ENCODE peak calls at places on chromosomes 12 and 14, in eight cellular contexts. One of them, this sample, is unnamed.

GRCh38 chr12:94148841-94149780 is 734 bp downstream of the PLXNC1 start:
- DNase-seq in T-helper 1 cell: peak
- DNase-seq in CD8-positive, alpha-beta memory T cell: peak
- DNase-seq in heart left ventricle: no peak
- DNase-seq in ureter: no peak
- DNase-seq in H4: no peak
- DNase-seq in globus pallidus: peak
- DNase-seq in Calu3: peak
- DNase-seq in this sample: peak

GRCh38 chr14:102154121-102154520 is 14.4 kb downstream of the WDR20 start:
- DNase-seq in T-helper 1 cell: no peak
- DNase-seq in CD8-positive, alpha-beta memory T cell: no peak
- DNase-seq in heart left ventricle: no peak
- DNase-seq in ureter: no peak
- DNase-seq in H4: no peak
- DNase-seq in globus pallidus: no peak
- DNase-seq in Calu3: no peak
- DNase-seq in this sample: no peak

GRCh38 chr14:50530794-50531193 is 1.6 kb downstream of the MAP4K5 start:
- DNase-seq in T-helper 1 cell: no peak
- DNase-seq in CD8-positive, alpha-beta memory T cell: no peak
- DNase-seq in heart left ventricle: no peak
- DNase-seq in ureter: no peak
- DNase-seq in H4: no peak
- DNase-seq in globus pallidus: no peak
- DNase-seq in Calu3: no peak
- DNase-seq in this sample: no peak

GRCh38 chr12:46964496-46965098 is 114.8 kb upstream of the PCED1B start:
- DNase-seq in T-helper 1 cell: no peak
- DNase-seq in CD8-positive, alpha-beta memory T cell: no peak
- DNase-seq in heart left ventricle: no peak
- DNase-seq in ureter: no peak
- DNase-seq in H4: peak
- DNase-seq in globus pallidus: no peak
- DNase-seq in Calu3: no peak
- DNase-seq in this sample: no peak

GRCh38 chr12:68042212-68042699 is 53.0 kb downstream of the IFNG-AS1 start:
- DNase-seq in T-helper 1 cell: no peak
- DNase-seq in CD8-positive, alpha-beta memory T cell: no peak
- DNase-seq in heart left ventricle: no peak
- DNase-seq in ureter: no peak
- DNase-seq in H4: peak
- DNase-seq in globus pallidus: no peak
- DNase-seq in Calu3: no peak
- DNase-seq in this sample: peak

GRCh38 chr12:95118138-95118787 is 44.8 kb upstream of the NR2C1 start:
- DNase-seq in T-helper 1 cell: no peak
- DNase-seq in CD8-positive, alpha-beta memory T cell: no peak
- DNase-seq in heart left ventricle: no peak
- DNase-seq in ureter: no peak
- DNase-seq in H4: no peak
- DNase-seq in globus pallidus: no peak
- DNase-seq in Calu3: peak
- DNase-seq in this sample: no peak

GRCh38 chr12:117119592-117120198 is 20.5 kb upstream of the TESC start:
- DNase-seq in T-helper 1 cell: no peak
- DNase-seq in CD8-positive, alpha-beta memory T cell: no peak
- DNase-seq in heart left ventricle: no peak
- DNase-seq in ureter: no peak
- DNase-seq in H4: peak
- DNase-seq in globus pallidus: no peak
- DNase-seq in Calu3: peak
- DNase-seq in this sample: peak

GRCh38 chr14:96270565-96271420 is 14.8 kb downstream of the BDKRB1 start:
- DNase-seq in T-helper 1 cell: no peak
- DNase-seq in CD8-positive, alpha-beta memory T cell: no peak
- DNase-seq in heart left ventricle: no peak
- DNase-seq in ureter: no peak
- DNase-seq in H4: no peak
- DNase-seq in globus pallidus: no peak
- DNase-seq in Calu3: no peak
- DNase-seq in this sample: no peak

GRCh38 chr12:95836630-95837239 is 22.0 kb upstream of the SNRPF start:
- DNase-seq in T-helper 1 cell: no peak
- DNase-seq in CD8-positive, alpha-beta memory T cell: no peak
- DNase-seq in heart left ventricle: no peak
- DNase-seq in ureter: no peak
- DNase-seq in H4: peak
- DNase-seq in globus pallidus: no peak
- DNase-seq in Calu3: no peak
- DNase-seq in this sample: no peak

GRCh38 chr14:106802413-106803364 is 1276.3 kb downstream of the TMEM121 start:
- DNase-seq in T-helper 1 cell: no peak
- DNase-seq in CD8-positive, alpha-beta memory T cell: no peak
- DNase-seq in heart left ventricle: no peak
- DNase-seq in ureter: no peak
- DNase-seq in H4: no peak
- DNase-seq in globus pallidus: no peak
- DNase-seq in Calu3: peak
- DNase-seq in this sample: no peak

GRCh38 chr12:1185460-1186182 is 194.6 kb downstream of the ERC1 start:
- DNase-seq in T-helper 1 cell: no peak
- DNase-seq in CD8-positive, alpha-beta memory T cell: no peak
- DNase-seq in heart left ventricle: no peak
- DNase-seq in ureter: no peak
- DNase-seq in H4: no peak
- DNase-seq in globus pallidus: no peak
- DNase-seq in Calu3: no peak
- DNase-seq in this sample: no peak

GRCh38 chr12:71846322-71846940 is 6.9 kb downstream of the TBC1D15 start:
- DNase-seq in T-helper 1 cell: no peak
- DNase-seq in CD8-positive, alpha-beta memory T cell: no peak
- DNase-seq in heart left ventricle: no peak
- DNase-seq in ureter: no peak
- DNase-seq in H4: peak
- DNase-seq in globus pallidus: no peak
- DNase-seq in Calu3: peak
- DNase-seq in this sample: peak

GRCh38 chr14:90397401-90398314 is 829 bp downstream of the CALM1 start:
- DNase-seq in T-helper 1 cell: peak
- DNase-seq in CD8-positive, alpha-beta memory T cell: peak
- DNase-seq in heart left ventricle: peak
- DNase-seq in ureter: peak
- DNase-seq in H4: peak
- DNase-seq in globus pallidus: peak
- DNase-seq in Calu3: peak
- DNase-seq in this sample: peak

GRCh38 chr14:92105073-92105844 is 1.1 kb downstream of the ATXN3 start:
- DNase-seq in T-helper 1 cell: no peak
- DNase-seq in CD8-positive, alpha-beta memory T cell: no peak
- DNase-seq in heart left ventricle: no peak
- DNase-seq in ureter: no peak
- DNase-seq in H4: no peak
- DNase-seq in globus pallidus: no peak
- DNase-seq in Calu3: no peak
- DNase-seq in this sample: no peak

GRCh38 chr12:55067701-55068100 is 47.9 kb downstream of the NEUROD4 start:
- DNase-seq in T-helper 1 cell: no peak
- DNase-seq in CD8-positive, alpha-beta memory T cell: no peak
- DNase-seq in heart left ventricle: no peak
- DNase-seq in ureter: no peak
- DNase-seq in H4: no peak
- DNase-seq in globus pallidus: no peak
- DNase-seq in Calu3: no peak
- DNase-seq in this sample: no peak

GRCh38 chr12:468671-469389 is 9.1 kb downstream of the B4GALNT3 start:
- DNase-seq in T-helper 1 cell: no peak
- DNase-seq in CD8-positive, alpha-beta memory T cell: no peak
- DNase-seq in heart left ventricle: no peak
- DNase-seq in ureter: no peak
- DNase-seq in H4: peak
- DNase-seq in globus pallidus: no peak
- DNase-seq in Calu3: no peak
- DNase-seq in this sample: no peak

GRCh38 chr12:54653025-54653424 is 4.9 kb upstream of the DCD start:
- DNase-seq in T-helper 1 cell: no peak
- DNase-seq in CD8-positive, alpha-beta memory T cell: no peak
- DNase-seq in heart left ventricle: no peak
- DNase-seq in ureter: peak
- DNase-seq in H4: no peak
- DNase-seq in globus pallidus: no peak
- DNase-seq in Calu3: no peak
- DNase-seq in this sample: no peak

GRCh38 chr12:22275847-22276246 is 58.7 kb downstream of the ST8SIA1 start:
- DNase-seq in T-helper 1 cell: no peak
- DNase-seq in CD8-positive, alpha-beta memory T cell: no peak
- DNase-seq in heart left ventricle: peak
- DNase-seq in ureter: peak
- DNase-seq in H4: peak
- DNase-seq in globus pallidus: no peak
- DNase-seq in Calu3: peak
- DNase-seq in this sample: peak

GRCh38 chr12:116539361-116539771 is 19.8 kb upstream of the MAP1LC3B2 start:
- DNase-seq in T-helper 1 cell: no peak
- DNase-seq in CD8-positive, alpha-beta memory T cell: no peak
- DNase-seq in heart left ventricle: no peak
- DNase-seq in ureter: no peak
- DNase-seq in H4: peak
- DNase-seq in globus pallidus: no peak
- DNase-seq in Calu3: no peak
- DNase-seq in this sample: no peak

GRCh38 chr12:12367096-12367998 is 10.5 kb downstream of the BORCS5 start:
- DNase-seq in T-helper 1 cell: no peak
- DNase-seq in CD8-positive, alpha-beta memory T cell: no peak
- DNase-seq in heart left ventricle: no peak
- DNase-seq in ureter: no peak
- DNase-seq in H4: no peak
- DNase-seq in globus pallidus: no peak
- DNase-seq in Calu3: no peak
- DNase-seq in this sample: no peak

GRCh38 chr12:122336015-122336946 is 70.0 kb upstream of the VPS33A start:
- DNase-seq in T-helper 1 cell: no peak
- DNase-seq in CD8-positive, alpha-beta memory T cell: peak
- DNase-seq in heart left ventricle: no peak
- DNase-seq in ureter: no peak
- DNase-seq in H4: peak
- DNase-seq in globus pallidus: no peak
- DNase-seq in Calu3: peak
- DNase-seq in this sample: peak

GRCh38 chr14:106417224-106418049 is 891.1 kb downstream of the TMEM121 start:
- DNase-seq in T-helper 1 cell: peak
- DNase-seq in CD8-positive, alpha-beta memory T cell: peak
- DNase-seq in heart left ventricle: peak
- DNase-seq in ureter: no peak
- DNase-seq in H4: peak
- DNase-seq in globus pallidus: no peak
- DNase-seq in Calu3: peak
- DNase-seq in this sample: peak

GRCh38 chr14:80356413-80356812 is 145.1 kb upstream of the DIO2 start:
- DNase-seq in T-helper 1 cell: no peak
- DNase-seq in CD8-positive, alpha-beta memory T cell: no peak
- DNase-seq in heart left ventricle: no peak
- DNase-seq in ureter: no peak
- DNase-seq in H4: no peak
- DNase-seq in globus pallidus: no peak
- DNase-seq in Calu3: peak
- DNase-seq in this sample: peak

GRCh38 chr14:78075610-78076277 is 94.4 kb upstream of the NRXN3 start:
- DNase-seq in T-helper 1 cell: no peak
- DNase-seq in CD8-positive, alpha-beta memory T cell: no peak
- DNase-seq in heart left ventricle: no peak
- DNase-seq in ureter: no peak
- DNase-seq in H4: no peak
- DNase-seq in globus pallidus: no peak
- DNase-seq in Calu3: no peak
- DNase-seq in this sample: no peak

GRCh38 chr12:6821271-6821673 is 349 bp upstream of the GPR162 start:
- DNase-seq in T-helper 1 cell: no peak
- DNase-seq in CD8-positive, alpha-beta memory T cell: no peak
- DNase-seq in heart left ventricle: peak
- DNase-seq in ureter: no peak
- DNase-seq in H4: peak
- DNase-seq in globus pallidus: peak
- DNase-seq in Calu3: no peak
- DNase-seq in this sample: no peak

GRCh38 chr14:103021817-103022668 is 35.3 kb downstream of the CDC42BPB start:
- DNase-seq in T-helper 1 cell: no peak
- DNase-seq in CD8-positive, alpha-beta memory T cell: no peak
- DNase-seq in heart left ventricle: no peak
- DNase-seq in ureter: no peak
- DNase-seq in H4: no peak
- DNase-seq in globus pallidus: peak
- DNase-seq in Calu3: no peak
- DNase-seq in this sample: no peak

GRCh38 chr12:102479099-102479887 is 1.1 kb downstream of the IGF1 start:
- DNase-seq in T-helper 1 cell: no peak
- DNase-seq in CD8-positive, alpha-beta memory T cell: no peak
- DNase-seq in heart left ventricle: no peak
- DNase-seq in ureter: no peak
- DNase-seq in H4: no peak
- DNase-seq in globus pallidus: no peak
- DNase-seq in Calu3: no peak
- DNase-seq in this sample: peak

GRCh38 chr12:70254846-70255245 is 11.6 kb downstream of the CNOT2 start:
- DNase-seq in T-helper 1 cell: no peak
- DNase-seq in CD8-positive, alpha-beta memory T cell: no peak
- DNase-seq in heart left ventricle: no peak
- DNase-seq in ureter: no peak
- DNase-seq in H4: no peak
- DNase-seq in globus pallidus: no peak
- DNase-seq in Calu3: no peak
- DNase-seq in this sample: no peak

This sample was measured in SK-MEL-5.